ENCODE peak calls at places on chromosomes 11 and 22, in six cellular contexts. E is pulmonary artery endothelial cell; Y is AG08395; U is CD4-positive, alpha-beta T cell; K is stimulated activated CD8-positive, alpha-beta memory T cell treated with anti-CD3 and anti-CD28 coated beads, Interleukin-15, amount 100 ng/mL, for 1 hour; Q is A549. Z is an unnamed sample.

GRCh38 chr11:64239662-64240466 is 1.0 kb upstream of the FKBP2 start:
- DNase-seq in K (no peak), E (no peak), Y (no peak), U (no peak), Q (no peak), Z (no peak)

GRCh38 chr11:213111-213510 is 5.6 kb downstream of the RIC8A start:
- DNase-seq in E (no peak), U (no peak), Y (no peak), Q (no peak), K (no peak), Z (no peak)

GRCh38 chr11:9719949-9720646 is 56.2 kb downstream of the SWAP70 start:
- DNase-seq in Y (no peak), U (no peak), E (peak), Q (no peak), K (no peak), Z (peak)

GRCh38 chr11:1034456-1035295 is 1.8 kb downstream of the MUC6 start:
- DNase-seq in Y (no peak), K (no peak), E (no peak), Q (no peak), U (no peak), Z (no peak)

GRCh38 chr22:31148953-31149627 is 8.8 kb upstream of the PLA2G3 start:
- DNase-seq in E (peak), Y (peak), U (peak), K (no peak), Q (peak), Z (no peak)

GRCh38 chr22:49099089-49099488 is 728.6 kb downstream of the BRD1 start:
- DNase-seq in Y (no peak), Q (no peak), E (no peak), U (no peak), K (no peak), Z (no peak)

GRCh38 chr11:64131657-64132387 is 34.1 kb downstream of the MACROD1 start:
- DNase-seq in Q (no peak), E (no peak), Y (no peak), K (no peak), U (no peak), Z (no peak)

GRCh38 chr11:110243804-110244203 is 52.6 kb downstream of the RDX start:
- DNase-seq in U (no peak), K (no peak), Y (no peak), E (no peak), Q (no peak), Z (no peak)

GRCh38 chr11:88175004-88175706 is at the start of gene RAB38:
- DNase-seq in Q (peak), Y (no peak), U (no peak), E (no peak), K (no peak), Z (no peak)

GRCh38 chr11:11076276-11076675 is 218.4 kb upstream of the ZBED5 start:
- DNase-seq in K (no peak), U (no peak), Y (no peak), Q (no peak), E (no peak), Z (no peak)

GRCh38 chr11:90704510-90704909 is 481.7 kb upstream of the CHORDC1 start:
- DNase-seq in E (no peak), Q (no peak), U (no peak), Y (no peak), K (no peak), Z (no peak)

GRCh38 chr11:134939905-134940304 is 527.9 kb upstream of the B3GAT1 start:
- DNase-seq in E (no peak), Q (no peak), U (no peak), K (no peak), Y (no peak), Z (peak)

GRCh38 chr11:86947541-86947940 is 7.7 kb downstream of the FZD4 start:
- DNase-seq in Q (no peak), E (no peak), Y (no peak), U (no peak), K (no peak), Z (no peak)

GRCh38 chr22:27883656-27884350 is 35.3 kb downstream of the PITPNB start:
- DNase-seq in Y (no peak), U (no peak), Q (no peak), E (no peak), K (no peak), Z (no peak)

GRCh38 chr22:18968011-18968749 is 32.1 kb upstream of the PRODH start:
- DNase-seq in Q (no peak), Y (peak), U (no peak), K (peak), E (no peak), Z (no peak)

GRCh38 chr22:29030618-29031235 is 30.9 kb downstream of the C22orf31 start:
- DNase-seq in Y (peak), K (no peak), U (no peak), E (peak), Q (peak), Z (no peak)

GRCh38 chr11:68593441-68593840 is 90.9 kb upstream of the GAL start:
- DNase-seq in K (no peak), Y (no peak), E (no peak), U (no peak), Q (no peak), Z (no peak)

GRCh38 chr22:32534252-32535215 is 59.9 kb downstream of the FBXO7 start:
- DNase-seq in Y (no peak), U (no peak), K (no peak), E (no peak), Q (no peak), Z (no peak)

GRCh38 chr11:65625628-65626342 is 10.2 kb downstream of the PCNX3 start:
- DNase-seq in K (no peak), E (no peak), Y (peak), Q (peak), U (peak), Z (no peak)

GRCh38 chr11:69698362-69698761 is 5.5 kb downstream of the FGF19 start:
- DNase-seq in Y (no peak), U (no peak), E (no peak), K (no peak), Q (no peak), Z (no peak)

GRCh38 chr22:22703715-22704114 is 59.3 kb downstream of the GGTLC2 start:
- DNase-seq in Q (peak), E (no peak), U (no peak), K (no peak), Y (peak), Z (no peak)

GRCh38 chr22:37259540-37260029 is 15.5 kb upstream of the RAC2 start:
- DNase-seq in Q (peak), U (no peak), E (no peak), K (no peak), Y (peak), Z (no peak)

GRCh38 chr22:48827228-48827810 is 1000.4 kb downstream of the BRD1 start:
- DNase-seq in U (no peak), Y (no peak), K (no peak), E (no peak), Q (no peak), Z (no peak)